ENCODE peak calls at places on chromosomes 2 and 18, in four cellular contexts. I is tibial artery, X is stomach, U is fibroblast of pulmonary artery. L is an unnamed sample.

GRCh38 chr2:118510807-118511206 is 336.6 kb downstream of the EN1 start:
- DNase-seq in I (no peak), X (no peak), U (no peak), L (no peak)

GRCh38 chr2:148917431-148917830 is 42.4 kb downstream of the KIF5C start:
- DNase-seq in I (no peak), X (no peak), U (no peak), L (no peak)

GRCh38 chr2:1660656-1661650 is 83.4 kb downstream of the PXDN start:
- DNase-seq in I (peak), X (peak), U (no peak), L (no peak)

GRCh38 chr2:158204741-158205165 is 103.1 kb downstream of the UPP2 start:
- DNase-seq in I (no peak), X (no peak), U (peak), L (no peak)

GRCh38 chr2:114700440-114700839 is 258.0 kb downstream of the DPP10 start:
- DNase-seq in I (no peak), X (no peak), U (no peak), L (no peak)

GRCh38 chr2:26035110-26035728 is 1.3 kb downstream of the RAB10 start:
- DNase-seq in I (no peak), X (no peak), U (no peak), L (peak)

GRCh38 chr2:113160248-113160647 is 13.5 kb upstream of the PSD4 start:
- DNase-seq in I (no peak), X (no peak), U (no peak), L (no peak)

GRCh38 chr2:45879406-45879805 is 227.9 kb downstream of the PRKCE start:
- DNase-seq in I (no peak), X (no peak), U (no peak), L (no peak)

GRCh38 chr18:63677490-63678225 is 16.0 kb upstream of the SERPINB3 start:
- DNase-seq in I (no peak), X (no peak), U (no peak), L (no peak)

GRCh38 chr2:175218551-175218950 is 37.0 kb upstream of the ATP5MC3 start:
- DNase-seq in I (no peak), X (no peak), U (no peak), L (no peak)

GRCh38 chr2:100957971-100958653 is 44.0 kb upstream of the RPL31 start:
- DNase-seq in I (peak), X (peak), U (peak), L (peak)

GRCh38 chr2:65396348-65397026 is 35.9 kb downstream of the SPRED2 start:
- DNase-seq in I (peak), X (peak), U (peak), L (peak)

GRCh38 chr2:8662239-8662879 is 19.5 kb upstream of the ID2 start:
- DNase-seq in I (no peak), X (no peak), U (peak), L (peak)

GRCh38 chr2:11753452-11753885 is 7.0 kb downstream of the LPIN1 start:
- DNase-seq in I (no peak), X (peak), U (no peak), L (no peak)

GRCh38 chr2:47198985-47199451 is 43.9 kb upstream of the STPG4 start:
- DNase-seq in I (no peak), X (no peak), U (peak), L (peak)

DNA sequence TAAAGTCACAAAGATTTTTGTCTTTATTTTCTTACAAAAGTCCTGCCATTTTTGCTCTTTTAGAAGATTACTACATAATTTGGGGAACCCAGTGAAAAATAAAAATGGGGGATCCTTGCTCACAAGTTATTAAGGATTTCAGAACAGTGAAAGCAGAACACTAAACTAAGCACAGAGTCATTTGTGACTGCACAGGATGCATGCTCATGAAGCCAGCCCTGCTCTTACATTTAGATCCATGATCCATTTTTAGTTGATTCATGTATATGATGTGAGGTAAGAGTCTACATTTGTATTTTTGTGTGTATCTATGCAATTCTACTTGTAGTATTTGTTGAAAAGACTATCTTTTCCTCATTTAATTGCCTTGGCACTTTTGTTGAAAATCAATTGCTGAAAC is 21.8 kb downstream of the SP140L start:
- DNase-seq in I (no peak), X (no peak), U (no peak), L (no peak)
- H3K4me3 ChIP-seq in I (no peak), X (no peak), U (no peak), L (no peak)

DNA sequence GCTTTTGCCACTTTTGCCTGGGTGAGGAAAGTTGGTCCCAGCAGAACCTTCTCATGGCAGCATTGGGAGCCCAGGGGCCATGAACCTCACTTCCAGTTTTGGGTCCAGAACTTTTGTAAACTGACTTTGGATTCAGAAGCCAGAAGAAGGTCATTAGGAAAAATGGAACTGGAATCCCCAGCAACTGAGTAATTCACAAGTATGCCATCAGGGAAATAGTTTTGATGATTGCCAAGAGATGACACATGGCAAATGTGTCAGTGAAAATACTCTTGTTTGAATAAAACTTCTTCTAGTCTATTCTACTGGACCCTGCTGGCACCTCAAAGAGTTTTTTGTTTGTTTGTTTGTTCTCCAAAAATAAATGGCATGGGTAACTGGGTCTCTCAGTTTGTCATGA is 203.8 kb downstream of the SETBP1 start:
- DNase-seq in I (no peak), X (no peak), U (no peak), L (no peak)
- TF ChIP-seq CTCF in I (no peak), X (no peak), U (no peak), L (no peak)

DNA sequence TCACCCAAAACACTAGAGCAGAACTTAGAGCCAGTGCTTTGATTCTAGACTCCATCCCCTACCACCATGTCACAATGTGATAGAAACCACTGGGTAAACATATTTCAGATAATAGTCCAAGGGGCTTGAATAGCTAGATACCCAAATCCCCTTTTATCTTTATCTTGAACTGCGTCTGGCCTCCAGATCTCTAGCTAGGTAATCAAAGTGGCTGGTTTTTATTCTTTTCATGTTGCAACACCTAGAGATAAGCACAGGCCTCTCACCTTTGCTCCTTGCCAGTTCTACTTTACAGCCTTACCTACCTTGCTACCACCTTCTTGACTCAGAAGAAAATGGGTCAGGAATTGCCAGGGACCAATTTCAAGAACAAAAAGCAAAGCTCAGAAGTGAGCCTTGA is 171.2 kb downstream of the C1D start:
- DNase-seq in I (no peak), X (no peak), U (no peak), L (no peak)
- H3K4me3 ChIP-seq in I (no peak), X (no peak), U (no peak), L (no peak)

GRCh38 chr2:21657475-21657874 is 533.7 kb downstream of the TDRD15 start:
- DNase-seq in I (no peak), X (no peak), U (no peak), L (no peak)
- TF ChIP-seq CTCF in I (no peak), X (no peak), U (no peak), L (no peak)

DNA sequence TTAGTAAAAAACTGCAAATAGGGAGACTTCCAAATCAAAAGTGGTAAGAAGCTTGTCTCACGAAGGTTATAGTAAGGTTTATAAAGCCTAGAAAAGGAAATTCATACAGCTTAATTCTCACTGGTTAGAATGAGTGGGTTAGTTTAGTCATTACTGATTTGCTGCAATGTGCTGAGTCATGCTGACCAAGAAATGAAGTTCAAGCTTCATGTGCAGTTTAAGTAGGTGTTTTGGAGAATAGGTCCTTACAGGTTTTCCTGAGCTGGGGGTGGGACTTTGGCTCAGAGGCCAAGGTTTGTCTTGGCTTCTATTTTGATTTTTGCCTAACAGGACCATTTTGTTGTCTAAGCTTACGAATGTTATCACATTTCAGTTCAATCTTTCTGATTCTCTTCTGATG is 15.1 kb downstream of the CLIP4 start:
- DNase-seq in I (no peak), X (no peak), U (peak), L (peak)
- H3K4me3 ChIP-seq in I (no peak), X (no peak), U (peak), L (no peak)

DNA sequence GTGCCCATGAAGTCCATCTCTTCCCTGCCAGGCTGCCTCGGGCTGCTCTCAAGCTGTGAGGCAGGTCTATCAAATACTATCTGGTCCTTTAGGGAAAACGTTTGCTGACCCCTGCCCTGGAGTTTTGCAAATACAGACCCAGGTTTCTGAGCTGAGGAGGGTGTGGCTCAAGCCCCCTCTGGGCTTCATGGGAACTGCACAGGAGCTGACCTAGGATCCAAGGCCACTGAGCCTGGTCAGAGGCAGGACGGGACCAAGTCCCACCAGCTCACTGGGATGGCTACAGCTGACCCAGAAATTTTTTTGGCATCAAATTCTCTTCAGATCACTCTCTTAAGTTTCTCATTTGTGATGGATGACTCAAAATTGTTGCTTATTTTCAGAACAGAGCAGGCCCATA is 14.1 kb downstream of the ZNF516 start:
- DNase-seq in I (no peak), X (no peak), U (no peak), L (no peak)
- TF ChIP-seq CTCF in I (no peak), X (no peak), U (peak), L (peak)

GRCh38 chr18:21164746-21165145 is 53.1 kb upstream of the ROCK1 start:
- DNase-seq in I (no peak), X (no peak), U (peak), L (no peak)
- H3K4me3 ChIP-seq in I (no peak), X (no peak), U (no peak), L (no peak)

GRCh38 chr2:232444409-232445148 is 11.4 kb upstream of the ALPI start:
- DNase-seq in I (no peak), X (peak), U (peak), L (peak)
- TF ChIP-seq CTCF in I (no peak), X (peak), U (peak), L (peak)

DNA sequence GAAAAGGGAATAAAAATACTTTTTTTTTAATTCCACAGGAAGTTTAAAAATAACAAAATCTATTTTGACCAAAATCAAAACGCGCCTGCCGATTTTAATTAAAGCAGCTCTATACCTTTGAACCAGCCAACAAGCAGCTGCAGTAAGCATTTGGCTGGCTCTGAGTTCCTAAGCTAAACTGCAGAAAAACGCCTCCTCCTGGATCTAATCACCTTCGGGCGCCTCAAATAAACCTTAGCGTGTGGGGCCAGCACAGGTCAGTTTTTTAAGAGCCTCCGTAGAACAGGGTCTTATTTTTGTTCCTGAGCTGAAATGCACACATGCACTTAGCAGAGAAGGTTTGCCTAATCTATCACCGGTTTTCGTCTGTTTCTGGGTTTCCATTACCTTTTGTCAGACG is 64.8 kb upstream of the HNRNPA3 start:
- DNase-seq in I (no peak), X (no peak), U (no peak), L (no peak)
- H3K4me3 ChIP-seq in I (no peak), X (peak), U (peak), L (no peak)

DNA sequence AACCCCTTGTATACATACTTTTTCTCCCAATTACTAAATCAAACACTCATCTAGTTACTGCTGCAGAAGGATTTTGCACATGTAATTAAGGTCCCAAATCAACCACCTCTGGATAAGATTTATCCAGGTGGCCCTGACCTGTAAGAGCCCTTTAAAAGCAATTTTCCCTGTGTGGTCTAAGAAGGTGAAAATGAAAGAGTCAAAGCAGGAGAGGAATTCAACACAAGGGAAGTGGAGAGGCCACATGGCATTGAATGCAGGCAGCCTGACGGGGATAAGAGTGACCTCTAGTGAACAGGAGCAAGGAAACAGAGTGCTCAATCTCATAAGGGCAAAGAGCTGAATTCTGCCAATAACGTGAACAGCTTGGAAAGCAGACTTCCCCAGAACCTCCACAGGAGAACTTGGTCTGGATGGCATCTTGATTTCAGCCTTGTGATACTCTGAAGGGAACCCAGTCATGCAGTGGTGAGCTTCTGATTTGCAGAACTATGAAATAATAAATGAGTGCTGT is 27.2 kb downstream of the PPP3R1 start:
- DNase-seq in I (peak), X (peak), U (peak), L (peak)
- TF ChIP-seq CTCF in I (no peak), X (peak), U (peak), L (peak)